ENCODE peak calls at places on chromosomes 11 and 22, in five cellular contexts. Y, A, I, J and M are unnamed samples.

GRCh38 chr11:2660357-2660939 is 39.3 kb downstream of the KCNQ1OT1 start:
- DNase-seq in I (no peak), J (no peak), A (no peak), Y (no peak), M (no peak)

GRCh38 chr22:50078246-50078645 is 7.0 kb downstream of the MLC1 start:
- DNase-seq in J (no peak), Y (no peak), A (no peak), I (no peak), M (no peak)

GRCh38 chr11:48034926-48035876 is 54.8 kb downstream of the PTPRJ start:
- DNase-seq in A (no peak), J (no peak), Y (no peak), I (no peak), M (no peak)

GRCh38 chr11:102436546-102436945 is 16.0 kb downstream of the TMEM123 start:
- DNase-seq in A (no peak), I (no peak), Y (no peak), J (no peak), M (no peak)

GRCh38 chr22:39414377-39414776 is 14.8 kb downstream of the TAB1 start:
- DNase-seq in I (no peak), J (no peak), Y (no peak), A (no peak), M (no peak)

GRCh38 chr11:83292709-83293435 is 6.7 kb upstream of the CCDC90B start:
- DNase-seq in A (peak; percentile 67), J (peak; percentile 57), I (no peak), Y (no peak), M (no peak)

GRCh38 chr11:13310443-13310842 is 32.9 kb downstream of the BMAL1 start:
- DNase-seq in A (no peak), Y (no peak), J (no peak), I (no peak), M (no peak)

GRCh38 chr22:45344339-45344738 is 34.6 kb downstream of the FAM118A start:
- DNase-seq in I (no peak), Y (no peak), J (no peak), A (peak; percentile 18), M (no peak)

GRCh38 chr11:34481307-34481706 is 32.3 kb downstream of the ELF5 start:
- DNase-seq in I (no peak), A (no peak), J (no peak), Y (no peak), M (no peak)

GRCh38 chr22:39290724-39291161 is 28.7 kb downstream of the RPL3 start:
- DNase-seq in I (no peak), J (peak; percentile 56), Y (no peak), A (no peak), M (no peak)

GRCh38 chr11:122022646-122023045 is 93.4 kb downstream of the BLID start:
- DNase-seq in J (no peak), A (no peak), Y (no peak), I (no peak), M (no peak)

GRCh38 chr11:122024278-122024677 is 91.7 kb downstream of the BLID start:
- DNase-seq in A (no peak), Y (no peak), I (no peak), J (no peak), M (no peak)

GRCh38 chr11:122019908-122020694 is 95.9 kb downstream of the BLID start:
- DNase-seq in I (no peak), A (no peak), J (no peak), Y (no peak), M (no peak)

GRCh38 chr11:122023614-122024250 is 92.3 kb downstream of the BLID start:
- DNase-seq in A (no peak), Y (no peak), I (no peak), J (no peak), M (no peak)

DNA sequence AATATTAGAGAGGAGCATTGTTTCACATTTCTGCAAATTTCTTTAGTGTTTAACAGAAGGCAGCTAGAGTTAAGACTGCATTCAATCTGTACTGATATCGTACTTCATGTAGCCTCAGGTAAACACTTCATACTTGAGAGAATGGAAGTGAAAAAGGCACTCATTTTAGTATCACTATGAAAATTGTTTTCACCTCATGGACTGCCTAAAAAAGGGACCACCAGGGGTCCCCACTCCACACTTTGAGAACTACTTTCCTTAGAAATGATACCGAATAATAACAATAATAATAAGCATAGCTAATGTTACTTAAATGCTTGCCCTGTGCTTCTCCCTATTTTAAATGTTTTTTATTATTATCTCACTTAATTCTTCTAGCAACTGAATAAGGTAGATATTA is 95.1 kb downstream of the BLID start:
- DNase-seq in A (no peak), Y (no peak), I (no peak), J (no peak), M (no peak)
- TF ChIP-seq CTCF in A (no peak), Y (no peak), I (peak; percentile 11), J (peak; percentile 7), M (peak; percentile 33)

DNA sequence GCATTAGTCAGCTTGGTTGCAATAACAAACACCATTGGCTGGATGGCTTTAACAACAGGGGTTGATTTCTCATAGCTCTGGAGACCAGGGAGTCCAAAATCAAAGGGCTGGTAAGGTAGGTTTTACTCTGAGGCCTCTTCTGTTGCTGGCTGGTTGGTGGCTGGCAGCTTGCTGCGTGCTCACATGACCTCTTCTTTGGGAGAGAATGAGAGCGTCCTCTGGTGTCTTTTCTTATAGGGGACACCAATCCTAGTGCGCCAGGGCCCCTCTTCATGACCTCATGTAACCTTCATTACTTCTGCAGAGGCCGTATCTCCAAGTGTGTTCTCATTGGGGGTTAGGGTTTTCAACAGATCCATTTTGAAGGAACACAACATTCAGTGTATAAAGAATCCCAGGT is 1308.3 kb downstream of the TBC1D22A start:
- DNase-seq in I (no peak), Y (no peak), A (peak; percentile 4), J (no peak), M (peak; percentile 26)
- TF ChIP-seq ATF2 in I (no peak), Y (no peak), A (no peak), J (no peak), M (no peak)

GRCh38 chr22:31173386-31174145 is 13.6 kb downstream of the RNF185 start:
- DNase-seq in J (no peak), I (no peak), Y (no peak), A (no peak), M (no peak)

GRCh38 chr22:31176923-31177322 is 16.9 kb downstream of the RNF185 start:
- DNase-seq in Y (no peak), I (no peak), A (no peak), J (no peak), M (no peak)

GRCh38 chr22:31170971-31171370 is 11.0 kb downstream of the RNF185 start:
- DNase-seq in Y (no peak), J (no peak), I (no peak), A (no peak), M (no peak)
- TF ChIP-seq CTCF in Y (no peak), J (no peak), I (no peak), A (no peak), M (no peak)

GRCh38 chr22:28477556-28477955 is 202.1 kb downstream of the TTC28 start:
- DNase-seq in Y (no peak), A (no peak), J (no peak), I (no peak), M (no peak)
- TF ChIP-seq ATF2 in Y (no peak), A (no peak), J (no peak), I (no peak), M (no peak)

DNA sequence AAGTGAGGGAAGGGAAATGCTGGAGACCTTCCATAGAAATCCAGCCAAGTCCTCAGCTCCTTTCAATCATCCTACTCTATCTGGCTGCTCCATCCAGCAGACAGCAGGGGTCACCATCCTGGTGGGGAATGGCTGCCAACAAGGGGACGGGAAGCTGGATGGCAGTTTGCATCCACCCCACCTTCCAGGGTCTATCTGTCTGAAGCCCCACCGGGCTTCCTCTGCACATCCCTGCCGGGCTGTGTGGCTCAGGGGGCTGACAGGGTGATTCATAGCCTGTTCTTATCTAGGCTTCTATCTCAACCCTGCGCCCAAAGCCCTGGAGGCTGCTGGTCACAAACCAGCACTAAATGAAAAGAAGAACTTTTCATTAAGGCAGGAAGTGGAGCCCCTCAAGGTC is 1.1 kb downstream of the SYTL2 start:
- DNase-seq in A (peak; percentile 6), I (peak; percentile 56), Y (no peak), J (peak; percentile 9), M (peak; percentile 45)
- TF ChIP-seq CTCF in A (no peak), I (peak; percentile 24), Y (no peak), J (peak; percentile 63), M (no peak)

GRCh38 chr11:16278273-16278672 is 78.1 kb downstream of the SOX6 start:
- DNase-seq in I (no peak), J (no peak), A (no peak), Y (no peak), M (no peak)

GRCh38 chr11:16276251-16276650 is 80.1 kb downstream of the SOX6 start:
- DNase-seq in Y (no peak), J (no peak), A (no peak), I (no peak), M (no peak)

GRCh38 chr11:16279524-16279923 is 76.8 kb downstream of the SOX6 start:
- DNase-seq in J (no peak), I (no peak), Y (no peak), A (no peak), M (no peak)

GRCh38 chr11:16278986-16279385 is 77.4 kb downstream of the SOX6 start:
- DNase-seq in J (no peak), Y (no peak), A (no peak), I (no peak), M (no peak)

DNA sequence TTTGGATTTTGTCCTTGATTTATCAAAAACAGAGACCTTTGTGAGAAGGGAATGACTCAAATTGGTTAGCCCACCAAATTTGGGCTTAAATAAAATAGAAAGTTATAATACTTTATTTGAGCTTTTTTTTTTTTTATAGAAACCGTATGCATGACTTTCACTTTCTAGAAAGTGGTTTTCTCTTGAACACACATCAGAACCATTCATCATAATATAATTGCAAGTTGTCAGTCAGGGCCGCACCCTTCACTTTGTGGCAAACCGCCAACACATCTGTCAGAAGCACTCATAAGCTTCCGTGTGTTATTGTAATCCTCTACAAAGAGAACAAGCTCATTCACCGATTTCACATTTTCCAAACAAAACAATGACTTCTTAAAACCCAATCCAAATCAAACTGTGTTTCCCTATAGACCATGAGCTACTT is 76.1 kb downstream of the SOX6 start:
- DNase-seq in Y (no peak), A (peak; percentile 97), J (no peak), I (no peak), M (no peak)
- TF ChIP-seq ATF2 in Y (no peak), A (no peak), J (no peak), I (no peak), M (no peak)

GRCh38 chr11:93783767-93784151 is 323 bp upstream of the MED17 start:
- DNase-seq in Y (no peak), J (no peak), I (no peak), A (no peak), M (no peak)
- TF ChIP-seq CTCF in Y (no peak), J (no peak), I (no peak), A (no peak), M (no peak)

DNA sequence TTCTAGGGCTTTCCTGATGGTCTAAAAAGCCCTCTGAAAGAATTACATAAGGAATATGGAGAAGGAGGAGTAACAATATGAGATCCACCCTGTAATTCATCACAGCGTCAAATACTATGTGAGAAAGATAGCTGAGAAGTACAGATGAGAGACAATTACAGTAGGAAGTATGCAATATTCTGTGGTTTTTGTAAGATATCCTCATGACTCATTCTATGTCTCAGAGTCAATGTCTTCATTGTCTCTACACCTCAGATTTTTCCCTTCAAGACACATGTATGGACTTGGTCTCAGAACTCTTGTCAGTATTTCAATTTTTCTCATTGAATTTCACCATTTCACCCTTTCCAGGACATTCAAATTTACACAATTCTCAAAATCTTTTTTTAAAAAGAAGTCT is 343.3 kb upstream of the CTSC start:
- DNase-seq in I (no peak), J (no peak), Y (no peak), A (no peak), M (no peak)
- TF ChIP-seq ATF2 in I (no peak), J (no peak), Y (no peak), A (no peak), M (no peak)